ENCODE peak calls at places on chromosomes 1 and 21, in four cellular contexts. One of them, this sample, is unnamed.

GRCh38 chr1:164576311-164577271 is 17.6 kb downstream of the PBX1 start:
- DNase-seq in HepG2: no peak
- DNase-seq in K562: no peak
- DNase-seq in HCT116: no peak
- DNase-seq in this sample: no peak

GRCh38 chr1:212926364-212926757 is 24.0 kb upstream of the VASH2 start:
- DNase-seq in HepG2: no peak
- DNase-seq in HCT116: no peak
- DNase-seq in K562: no peak
- DNase-seq in this sample: no peak

GRCh38 chr1:8061210-8061609 is 35.1 kb upstream of the ERRFI1 start:
- DNase-seq in HCT116: peak
- DNase-seq in K562: no peak
- DNase-seq in HepG2: peak
- DNase-seq in this sample: peak

GRCh38 chr1:39509360-39510009 is 18.0 kb downstream of the BMP8A start:
- DNase-seq in K562: no peak
- DNase-seq in HepG2: no peak
- DNase-seq in HCT116: no peak
- DNase-seq in this sample: no peak

GRCh38 chr1:88302843-88303486 is 381.1 kb upstream of the PKN2 start:
- DNase-seq in HCT116: no peak
- DNase-seq in K562: no peak
- DNase-seq in HepG2: peak
- DNase-seq in this sample: peak

GRCh38 chr1:37817481-37817880 is 9.5 kb upstream of the YRDC start:
- DNase-seq in K562: no peak
- DNase-seq in HepG2: no peak
- DNase-seq in HCT116: no peak
- DNase-seq in this sample: no peak

GRCh38 chr1:154270833-154271232 is 1.6 kb upstream of the HAX1 start:
- DNase-seq in HCT116: no peak
- DNase-seq in K562: no peak
- DNase-seq in HepG2: no peak
- DNase-seq in this sample: no peak

GRCh38 chr1:22636369-22636768 is at the start of gene C1QA:
- DNase-seq in HepG2: no peak
- DNase-seq in HCT116: no peak
- DNase-seq in K562: no peak
- DNase-seq in this sample: no peak

GRCh38 chr1:3070654-3071506 is 1.9 kb downstream of the PRDM16 start:
- DNase-seq in HCT116: no peak
- DNase-seq in K562: no peak
- DNase-seq in HepG2: no peak
- DNase-seq in this sample: no peak

GRCh38 chr1:157405662-157406061 is 146.7 kb downstream of the FCRL5 start:
- DNase-seq in K562: no peak
- DNase-seq in HCT116: no peak
- DNase-seq in HepG2: no peak
- DNase-seq in this sample: no peak

GRCh38 chr1:98794196-98794886 is 132.8 kb downstream of the SNX7 start:
- DNase-seq in HepG2: peak
- DNase-seq in K562: peak
- DNase-seq in HCT116: peak
- DNase-seq in this sample: peak

GRCh38 chr1:54331091-54331772 is 75.0 kb downstream of the SSBP3 start:
- DNase-seq in K562: no peak
- DNase-seq in HepG2: no peak
- DNase-seq in HCT116: no peak
- DNase-seq in this sample: no peak

GRCh38 chr1:41467673-41468072 is 16.8 kb downstream of the EDN2 start:
- DNase-seq in K562: no peak
- DNase-seq in HCT116: no peak
- DNase-seq in HepG2: no peak
- DNase-seq in this sample: no peak

GRCh38 chr1:35569956-35570355 is 3.2 kb upstream of the TFAP2E start:
- DNase-seq in HepG2: no peak
- DNase-seq in HCT116: no peak
- DNase-seq in K562: no peak
- DNase-seq in this sample: no peak

GRCh38 chr1:22731924-22732522 is 21.4 kb downstream of the EPHB2 start:
- DNase-seq in K562: peak
- DNase-seq in HCT116: no peak
- DNase-seq in HepG2: no peak
- DNase-seq in this sample: no peak

GRCh38 chr1:40820911-40821693 is 37.5 kb downstream of the KCNQ4 start:
- DNase-seq in HepG2: no peak
- DNase-seq in HCT116: no peak
- DNase-seq in K562: peak
- DNase-seq in this sample: no peak

GRCh38 chr1:218259800-218260199 is 25.3 kb upstream of the RRP15 start:
- DNase-seq in HCT116: peak
- DNase-seq in HepG2: peak
- DNase-seq in K562: peak
- DNase-seq in this sample: peak

GRCh38 chr1:62841587-62842169 is 57.7 kb downstream of the ATG4C start:
- DNase-seq in HepG2: peak
- DNase-seq in K562: peak
- DNase-seq in HCT116: peak
- DNase-seq in this sample: peak

GRCh38 chr1:171220551-171221175 is 27.6 kb upstream of the FMO1 start:
- DNase-seq in HCT116: no peak
- DNase-seq in K562: no peak
- DNase-seq in HepG2: no peak
- DNase-seq in this sample: no peak

GRCh38 chr1:172746091-172746949 is 87.4 kb downstream of the FASLG start:
- DNase-seq in HepG2: peak
- DNase-seq in HCT116: peak
- DNase-seq in K562: no peak
- DNase-seq in this sample: peak

GRCh38 chr1:87673748-87674147 is 345.1 kb downstream of the LMO4 start:
- DNase-seq in HCT116: no peak
- DNase-seq in HepG2: no peak
- DNase-seq in K562: no peak
- DNase-seq in this sample: no peak

GRCh38 chr1:22315315-22316078 is 136.2 kb upstream of the ZBTB40 start:
- DNase-seq in HCT116: no peak
- DNase-seq in K562: no peak
- DNase-seq in HepG2: no peak
- DNase-seq in this sample: no peak

GRCh38 chr1:219529116-219529515 is 83.8 kb downstream of the ZC3H11B start:
- DNase-seq in HCT116: no peak
- DNase-seq in K562: no peak
- DNase-seq in HepG2: no peak
- DNase-seq in this sample: no peak

GRCh38 chr1:168104535-168104934 is 32.2 kb downstream of the GPR161 start:
- DNase-seq in HepG2: no peak
- DNase-seq in HCT116: no peak
- DNase-seq in K562: no peak
- DNase-seq in this sample: no peak

GRCh38 chr1:212487286-212487685 is 54.6 kb downstream of the NENF start:
- DNase-seq in K562: no peak
- DNase-seq in HepG2: no peak
- DNase-seq in HCT116: no peak
- DNase-seq in this sample: no peak

GRCh38 chr1:29639741-29640427 is 403.6 kb downstream of the PTPRU start:
- DNase-seq in K562: no peak
- DNase-seq in HCT116: peak
- DNase-seq in HepG2: no peak
- DNase-seq in this sample: no peak

GRCh38 chr1:223872308-223872878 is 26.6 kb upstream of the TP53BP2 start:
- DNase-seq in K562: no peak
- DNase-seq in HepG2: no peak
- DNase-seq in HCT116: no peak
- DNase-seq in this sample: no peak

GRCh38 chr1:21703318-21703963 is 34.3 kb upstream of the RAP1GAP start:
- DNase-seq in HepG2: peak
- DNase-seq in K562: peak
- DNase-seq in HCT116: peak
- DNase-seq in this sample: no peak

GRCh38 chr1:89918127-89918793 is 76.7 kb upstream of the ZNF326 start:
- DNase-seq in HepG2: no peak
- DNase-seq in K562: no peak
- DNase-seq in HCT116: no peak
- DNase-seq in this sample: no peak

GRCh38 chr1:201180901-201181300 is 9.7 kb upstream of the IGFN1 start:
- DNase-seq in HCT116: no peak
- DNase-seq in HepG2: no peak
- DNase-seq in K562: no peak
- DNase-seq in this sample: no peak

GRCh38 chr1:216499581-216500272 is 76.5 kb upstream of the USH2A start:
- DNase-seq in HCT116: no peak
- DNase-seq in HepG2: peak
- DNase-seq in K562: no peak
- DNase-seq in this sample: no peak

GRCh38 chr1:205934788-205935187 is 8.5 kb downstream of the SLC26A9 start:
- DNase-seq in HCT116: no peak
- DNase-seq in K562: no peak
- DNase-seq in HepG2: no peak
- DNase-seq in this sample: no peak

GRCh38 chr1:203665986-203666385 is 39.4 kb downstream of the ATP2B4 start:
- DNase-seq in HepG2: no peak
- DNase-seq in HCT116: no peak
- DNase-seq in K562: no peak
- DNase-seq in this sample: no peak

GRCh38 chr1:171852273-171852672 is 11.0 kb downstream of the DNM3 start:
- DNase-seq in HCT116: no peak
- DNase-seq in HepG2: no peak
- DNase-seq in K562: no peak
- DNase-seq in this sample: no peak

GRCh38 chr1:54823670-54824069 is 22.5 kb upstream of the TTC22 start:
- DNase-seq in HepG2: no peak
- DNase-seq in K562: no peak
- DNase-seq in HCT116: no peak
- DNase-seq in this sample: no peak

DNA sequence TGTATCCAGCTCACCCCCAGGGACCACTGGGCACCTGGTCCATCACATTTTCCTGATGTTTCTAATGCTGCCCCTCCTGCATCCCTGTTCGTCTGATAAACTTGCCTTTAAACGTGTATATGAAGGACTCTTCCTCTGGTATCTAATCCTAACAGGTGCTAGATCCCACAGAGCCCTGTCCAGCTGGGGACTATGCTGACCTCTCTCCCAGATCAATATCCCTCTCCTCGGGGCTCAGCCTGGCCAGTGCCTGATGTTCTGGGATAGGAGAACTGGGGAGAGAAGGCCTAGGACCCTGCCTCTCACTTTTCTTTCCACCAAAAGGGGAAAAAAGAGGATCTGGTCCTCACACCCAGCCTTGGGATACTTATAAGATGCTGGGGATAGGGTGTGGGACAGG is 1.4 kb upstream of the SLC5A9 start:
- DNase-seq in HCT116: no peak
- DNase-seq in K562: no peak
- DNase-seq in HepG2: no peak
- DNase-seq in this sample: no peak
- TF ChIP-seq POLR2AphosphoS5 in HCT116: no peak
- TF ChIP-seq POLR2AphosphoS5 in K562: no peak
- TF ChIP-seq POLR2AphosphoS5 in HepG2: no peak
- TF ChIP-seq POLR2AphosphoS5 in this sample: no peak

DNA sequence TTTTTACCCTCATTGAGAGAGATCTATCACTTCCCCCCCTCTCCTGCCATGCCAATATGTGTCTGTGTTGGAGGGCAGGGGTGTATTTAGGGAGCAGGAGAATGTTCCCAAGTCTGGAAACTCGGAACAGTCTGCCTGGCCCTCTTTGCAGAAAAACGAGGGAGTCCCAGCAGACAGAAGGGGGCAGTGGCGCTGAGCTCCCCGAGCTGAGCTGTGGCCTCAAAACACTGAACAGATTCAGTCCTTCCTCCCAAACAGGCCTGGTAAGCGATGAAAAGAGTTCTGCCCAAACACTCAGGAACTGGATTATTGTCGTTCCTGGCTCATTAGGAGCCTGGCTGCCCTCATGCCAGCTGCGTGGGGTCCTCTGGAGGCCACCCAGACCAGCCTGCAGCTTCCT is 981 bp downstream of the CLDN14 start:
- DNase-seq in K562: no peak
- DNase-seq in HCT116: no peak
- DNase-seq in HepG2: no peak
- DNase-seq in this sample: no peak
- TF ChIP-seq CTCF in K562: no peak
- TF ChIP-seq CTCF in HCT116: no peak
- TF ChIP-seq CTCF in HepG2: peak
- TF ChIP-seq CTCF in this sample: no peak

DNA sequence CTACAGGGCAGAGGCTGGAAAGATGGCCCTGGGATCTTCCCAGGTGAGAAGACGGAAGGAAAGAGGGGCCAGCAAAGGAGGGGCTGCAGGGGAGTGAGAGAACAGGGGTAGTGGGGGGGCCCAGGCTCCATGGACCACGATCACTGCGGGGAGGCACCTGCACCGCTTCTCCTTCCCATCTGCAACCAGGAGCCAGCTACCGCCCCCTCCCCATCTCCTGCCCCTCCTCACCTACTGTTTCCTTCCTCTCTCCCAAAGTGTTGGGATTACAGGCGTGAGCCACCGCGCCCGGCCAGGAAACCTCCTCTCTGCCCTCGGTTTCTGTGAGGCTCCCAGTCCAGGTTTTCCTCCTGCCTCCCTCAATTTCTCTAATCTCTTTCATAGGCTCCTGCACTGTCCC is 19.4 kb downstream of the KIAA2013 start:
- DNase-seq in HCT116: no peak
- DNase-seq in HepG2: no peak
- DNase-seq in K562: no peak
- DNase-seq in this sample: no peak
- TF ChIP-seq TCF7L2 in HCT116: no peak
- TF ChIP-seq TCF7L2 in HepG2: no peak
- TF ChIP-seq TCF7L2 in K562: no peak
- TF ChIP-seq TCF7L2 in this sample: no peak

DNA sequence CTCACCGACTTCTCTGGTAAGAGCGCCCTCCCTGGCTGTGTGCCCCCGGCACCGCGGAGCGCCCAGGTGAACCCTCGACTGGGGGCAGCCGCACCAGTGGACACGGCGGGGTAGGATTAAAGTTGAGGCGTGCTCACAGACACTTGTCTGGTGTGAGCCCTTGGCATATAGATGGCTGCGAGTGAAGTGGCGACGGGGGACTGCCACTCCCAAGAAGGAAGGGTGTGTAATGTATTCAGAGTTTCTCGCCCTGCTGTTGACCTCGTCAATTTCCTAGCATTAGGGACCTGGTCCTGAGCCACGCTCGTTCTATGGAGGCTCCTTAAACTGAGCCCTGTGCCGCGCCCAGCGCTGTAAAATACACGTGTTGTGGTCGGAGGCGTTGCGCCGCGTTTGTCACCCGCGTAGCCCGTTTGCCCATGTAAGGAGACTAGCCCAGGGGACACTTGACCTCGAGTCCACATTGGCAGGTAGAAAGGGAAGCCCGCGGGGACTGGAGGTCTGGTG is 545 bp downstream of the EVA1C start:
- DNase-seq in HepG2: no peak
- DNase-seq in HCT116: no peak
- DNase-seq in K562: no peak
- DNase-seq in this sample: no peak
- TF ChIP-seq POLR2AphosphoS5 in HepG2: no peak
- TF ChIP-seq POLR2AphosphoS5 in HCT116: no peak
- TF ChIP-seq POLR2AphosphoS5 in K562: no peak
- TF ChIP-seq POLR2AphosphoS5 in this sample: no peak

This sample was measured in Panc1.